ENCODE peak calls at places on chromosome 1, in seven cellular contexts. K is activated CD4-positive, alpha-beta T cell treated with anti-CD3 and anti-CD28 coated beads for 24 hours; C is ELR; J is sigmoid colon; I is neuronal stem cell; H is kidney; B is hepatic stellate cell. E is an unnamed sample.

GRCh38 chr1:96598416-96599168 is 123.0 kb upstream of the PTBP2 start:
- DNase-seq in J (no peak), B (no peak), H (no peak), K (no peak), C (no peak), I (no peak), E (no peak)

GRCh38 chr1:211183924-211184323 is 50.0 kb upstream of the KCNH1 start:
- DNase-seq in C (peak; percentile 23), J (no peak), I (no peak), K (no peak), B (no peak), H (no peak), E (no peak)

GRCh38 chr1:103416681-103417318 is 108.7 kb upstream of the RNPC3 start:
- DNase-seq in I (no peak), H (no peak), K (no peak), C (no peak), J (no peak), B (no peak), E (no peak)

GRCh38 chr1:172745014-172745413 is 86.1 kb downstream of the FASLG start:
- DNase-seq in I (peak; percentile 41), H (no peak), C (peak; percentile 88), B (peak; percentile 27), J (no peak), K (no peak), E (peak; percentile 76)

GRCh38 chr1:207052736-207053545 is at the start of gene PFKFB2:
- DNase-seq in K (peak; percentile 95), J (peak; percentile 98), C (peak; percentile 88), I (peak; percentile 96), H (peak; percentile 99), B (peak; percentile 90), E (peak; percentile 95)

GRCh38 chr1:227449051-227449450 is 114.3 kb upstream of the ZNF678 start:
- DNase-seq in C (peak; percentile 68), H (peak; percentile 18), K (no peak), I (no peak), J (no peak), B (peak; percentile 34), E (no peak)

GRCh38 chr1:105872761-105873286 is 1183.7 kb upstream of the PRMT6 start:
- DNase-seq in C (no peak), B (no peak), K (no peak), H (no peak), J (no peak), I (no peak), E (peak; percentile 7)

GRCh38 chr1:2949966-2950925 is 71.0 kb upstream of the ACTRT2 start:
- DNase-seq in K (no peak), C (no peak), I (no peak), B (no peak), J (peak; percentile 52), H (peak; percentile 55), E (no peak)

GRCh38 chr1:94258873-94259331 is 21.5 kb upstream of the ARHGAP29 start:
- DNase-seq in C (peak; percentile 91), B (peak; percentile 84), H (no peak), I (no peak), J (peak; percentile 88), K (no peak), E (no peak)

GRCh38 chr1:236156512-236157208 is 14.3 kb downstream of the GPR137B start:
- DNase-seq in C (no peak), H (no peak), J (no peak), K (no peak), I (no peak), B (no peak), E (peak; percentile 67)

GRCh38 chr1:230643887-230644286 is 1.6 kb downstream of the COG2 start:
- DNase-seq in H (no peak), I (no peak), C (peak; percentile 30), B (peak; percentile 60), J (no peak), K (no peak), E (no peak)